ENCODE peak calls at places on chromosomes 13 and 19, in seven cellular contexts. One of them, this sample, is unnamed.

GRCh38 chr19:43455321-43456113 is 9.9 kb downstream of the LYPD3 start:
- DNase-seq in neuronal stem cell: no peak
- DNase-seq in AG04449: no peak
- DNase-seq in IMR-90: no peak
- DNase-seq in fibroblast of pulmonary artery: no peak
- DNase-seq in colonic mucosa: no peak
- DNase-seq in fibroblast of lung: no peak
- DNase-seq in this sample: no peak

GRCh38 chr19:55632463-55632834 is 8.1 kb upstream of the ZNF784 start:
- DNase-seq in neuronal stem cell: peak
- DNase-seq in AG04449: peak
- DNase-seq in IMR-90: peak
- DNase-seq in fibroblast of pulmonary artery: peak
- DNase-seq in colonic mucosa: peak
- DNase-seq in fibroblast of lung: peak
- DNase-seq in this sample: peak

GRCh38 chr13:36891752-36892151 is 28.3 kb downstream of the SMAD9 start:
- DNase-seq in neuronal stem cell: no peak
- DNase-seq in AG04449: peak
- DNase-seq in IMR-90: peak
- DNase-seq in fibroblast of pulmonary artery: peak
- DNase-seq in colonic mucosa: no peak
- DNase-seq in fibroblast of lung: peak
- DNase-seq in this sample: no peak

GRCh38 chr13:50285283-50285682 is 270.0 kb downstream of the KCNRG start:
- DNase-seq in neuronal stem cell: no peak
- DNase-seq in AG04449: no peak
- DNase-seq in IMR-90: no peak
- DNase-seq in fibroblast of pulmonary artery: no peak
- DNase-seq in colonic mucosa: no peak
- DNase-seq in fibroblast of lung: no peak
- DNase-seq in this sample: no peak

GRCh38 chr19:246551-246950 is 44.7 kb downstream of the PLPP2 start:
- DNase-seq in neuronal stem cell: no peak
- DNase-seq in AG04449: no peak
- DNase-seq in IMR-90: no peak
- DNase-seq in fibroblast of pulmonary artery: no peak
- DNase-seq in colonic mucosa: no peak
- DNase-seq in fibroblast of lung: no peak
- DNase-seq in this sample: no peak

GRCh38 chr13:35279500-35279899 is 197.0 kb downstream of the MAB21L1 start:
- DNase-seq in neuronal stem cell: no peak
- DNase-seq in AG04449: no peak
- DNase-seq in IMR-90: no peak
- DNase-seq in fibroblast of pulmonary artery: no peak
- DNase-seq in colonic mucosa: no peak
- DNase-seq in fibroblast of lung: no peak
- DNase-seq in this sample: no peak

GRCh38 chr13:113941571-113942191 is 32.2 kb downstream of the C13orf46 start:
- DNase-seq in neuronal stem cell: no peak
- DNase-seq in AG04449: no peak
- DNase-seq in IMR-90: no peak
- DNase-seq in fibroblast of pulmonary artery: no peak
- DNase-seq in colonic mucosa: no peak
- DNase-seq in fibroblast of lung: peak
- DNase-seq in this sample: no peak

GRCh38 chr13:112187527-112188297 is 120.8 kb downstream of the SOX1 start:
- DNase-seq in neuronal stem cell: no peak
- DNase-seq in AG04449: no peak
- DNase-seq in IMR-90: no peak
- DNase-seq in fibroblast of pulmonary artery: no peak
- DNase-seq in colonic mucosa: no peak
- DNase-seq in fibroblast of lung: no peak
- DNase-seq in this sample: no peak

GRCh38 chr13:49436890-49437289 is 7.0 kb downstream of the CAB39L start:
- DNase-seq in neuronal stem cell: no peak
- DNase-seq in AG04449: no peak
- DNase-seq in IMR-90: peak
- DNase-seq in fibroblast of pulmonary artery: peak
- DNase-seq in colonic mucosa: no peak
- DNase-seq in fibroblast of lung: peak
- DNase-seq in this sample: no peak

GRCh38 chr13:41905600-41906254 is 55.2 kb downstream of the VWA8 start:
- DNase-seq in neuronal stem cell: no peak
- DNase-seq in AG04449: no peak
- DNase-seq in IMR-90: peak
- DNase-seq in fibroblast of pulmonary artery: peak
- DNase-seq in colonic mucosa: no peak
- DNase-seq in fibroblast of lung: peak
- DNase-seq in this sample: no peak

GRCh38 chr13:56351041-56351440 is 789.7 kb upstream of the PRR20A start:
- DNase-seq in neuronal stem cell: no peak
- DNase-seq in AG04449: no peak
- DNase-seq in IMR-90: no peak
- DNase-seq in fibroblast of pulmonary artery: no peak
- DNase-seq in colonic mucosa: no peak
- DNase-seq in fibroblast of lung: no peak
- DNase-seq in this sample: no peak

GRCh38 chr13:45296259-45296658 is 44.7 kb downstream of the TPT1 start:
- DNase-seq in neuronal stem cell: no peak
- DNase-seq in AG04449: no peak
- DNase-seq in IMR-90: peak
- DNase-seq in fibroblast of pulmonary artery: peak
- DNase-seq in colonic mucosa: no peak
- DNase-seq in fibroblast of lung: no peak
- DNase-seq in this sample: no peak

GRCh38 chr19:44912854-44913253 is 1.6 kb upstream of the APOC1 start:
- DNase-seq in neuronal stem cell: no peak
- DNase-seq in AG04449: no peak
- DNase-seq in IMR-90: no peak
- DNase-seq in fibroblast of pulmonary artery: peak
- DNase-seq in colonic mucosa: no peak
- DNase-seq in fibroblast of lung: no peak
- DNase-seq in this sample: no peak

GRCh38 chr13:36293497-36293896 is 4.1 kb downstream of the CCDC169 start:
- DNase-seq in neuronal stem cell: no peak
- DNase-seq in AG04449: no peak
- DNase-seq in IMR-90: no peak
- DNase-seq in fibroblast of pulmonary artery: no peak
- DNase-seq in colonic mucosa: no peak
- DNase-seq in fibroblast of lung: no peak
- DNase-seq in this sample: no peak

GRCh38 chr19:36136975-36137686 is 2.7 kb upstream of the CAPNS1 start:
- DNase-seq in neuronal stem cell: no peak
- DNase-seq in AG04449: no peak
- DNase-seq in IMR-90: peak
- DNase-seq in fibroblast of pulmonary artery: peak
- DNase-seq in colonic mucosa: peak
- DNase-seq in fibroblast of lung: peak
- DNase-seq in this sample: no peak

GRCh38 chr13:99329477-99329876 is 22.3 kb upstream of the GPR183 start:
- DNase-seq in neuronal stem cell: no peak
- DNase-seq in AG04449: no peak
- DNase-seq in IMR-90: no peak
- DNase-seq in fibroblast of pulmonary artery: no peak
- DNase-seq in colonic mucosa: no peak
- DNase-seq in fibroblast of lung: no peak
- DNase-seq in this sample: no peak

GRCh38 chr13:99327761-99328160 is 20.6 kb upstream of the GPR183 start:
- DNase-seq in neuronal stem cell: no peak
- DNase-seq in AG04449: no peak
- DNase-seq in IMR-90: no peak
- DNase-seq in fibroblast of pulmonary artery: no peak
- DNase-seq in colonic mucosa: no peak
- DNase-seq in fibroblast of lung: no peak
- DNase-seq in this sample: no peak

GRCh38 chr13:99323488-99323887 is 16.3 kb upstream of the GPR183 start:
- DNase-seq in neuronal stem cell: no peak
- DNase-seq in AG04449: no peak
- DNase-seq in IMR-90: peak
- DNase-seq in fibroblast of pulmonary artery: no peak
- DNase-seq in colonic mucosa: no peak
- DNase-seq in fibroblast of lung: peak
- DNase-seq in this sample: no peak

GRCh38 chr13:99326012-99326411 is 18.8 kb upstream of the GPR183 start:
- DNase-seq in neuronal stem cell: no peak
- DNase-seq in AG04449: no peak
- DNase-seq in IMR-90: no peak
- DNase-seq in fibroblast of pulmonary artery: no peak
- DNase-seq in colonic mucosa: no peak
- DNase-seq in fibroblast of lung: no peak
- DNase-seq in this sample: no peak

GRCh38 chr13:99327133-99327532 is 19.9 kb upstream of the GPR183 start:
- DNase-seq in neuronal stem cell: no peak
- DNase-seq in AG04449: no peak
- DNase-seq in IMR-90: no peak
- DNase-seq in fibroblast of pulmonary artery: no peak
- DNase-seq in colonic mucosa: no peak
- DNase-seq in fibroblast of lung: no peak
- DNase-seq in this sample: no peak
- H3K4me3 ChIP-seq in neuronal stem cell: no peak
- H3K4me3 ChIP-seq in AG04449: no peak
- H3K4me3 ChIP-seq in IMR-90: no peak
- H3K4me3 ChIP-seq in fibroblast of pulmonary artery: no peak
- H3K4me3 ChIP-seq in colonic mucosa: no peak
- H3K4me3 ChIP-seq in fibroblast of lung: no peak
- H3K4me3 ChIP-seq in this sample: no peak

GRCh38 chr19:40089462-40089861 is 1.3 kb downstream of the ZNF780A start:
- DNase-seq in neuronal stem cell: no peak
- DNase-seq in AG04449: no peak
- DNase-seq in IMR-90: peak
- DNase-seq in fibroblast of pulmonary artery: peak
- DNase-seq in colonic mucosa: no peak
- DNase-seq in fibroblast of lung: peak
- DNase-seq in this sample: no peak
- H3K4me3 ChIP-seq in neuronal stem cell: peak
- H3K4me3 ChIP-seq in AG04449: peak
- H3K4me3 ChIP-seq in IMR-90: no peak
- H3K4me3 ChIP-seq in fibroblast of pulmonary artery: peak
- H3K4me3 ChIP-seq in colonic mucosa: peak
- H3K4me3 ChIP-seq in fibroblast of lung: peak
- H3K4me3 ChIP-seq in this sample: peak

GRCh38 chr19:16369306-16369663 is 44.7 kb downstream of the KLF2 start:
- DNase-seq in neuronal stem cell: no peak
- DNase-seq in AG04449: no peak
- DNase-seq in IMR-90: no peak
- DNase-seq in fibroblast of pulmonary artery: no peak
- DNase-seq in colonic mucosa: no peak
- DNase-seq in fibroblast of lung: no peak
- DNase-seq in this sample: no peak

GRCh38 chr19:16371540-16371986 is 46.9 kb downstream of the KLF2 start:
- DNase-seq in neuronal stem cell: no peak
- DNase-seq in AG04449: no peak
- DNase-seq in IMR-90: no peak
- DNase-seq in fibroblast of pulmonary artery: no peak
- DNase-seq in colonic mucosa: peak
- DNase-seq in fibroblast of lung: no peak
- DNase-seq in this sample: no peak

GRCh38 chr19:16370671-16371391 is 46.2 kb downstream of the KLF2 start:
- DNase-seq in neuronal stem cell: no peak
- DNase-seq in AG04449: no peak
- DNase-seq in IMR-90: no peak
- DNase-seq in fibroblast of pulmonary artery: no peak
- DNase-seq in colonic mucosa: no peak
- DNase-seq in fibroblast of lung: no peak
- DNase-seq in this sample: no peak

GRCh38 chr19:16368385-16369305 is 44.0 kb downstream of the KLF2 start:
- DNase-seq in neuronal stem cell: no peak
- DNase-seq in AG04449: no peak
- DNase-seq in IMR-90: no peak
- DNase-seq in fibroblast of pulmonary artery: no peak
- DNase-seq in colonic mucosa: no peak
- DNase-seq in fibroblast of lung: no peak
- DNase-seq in this sample: no peak

DNA sequence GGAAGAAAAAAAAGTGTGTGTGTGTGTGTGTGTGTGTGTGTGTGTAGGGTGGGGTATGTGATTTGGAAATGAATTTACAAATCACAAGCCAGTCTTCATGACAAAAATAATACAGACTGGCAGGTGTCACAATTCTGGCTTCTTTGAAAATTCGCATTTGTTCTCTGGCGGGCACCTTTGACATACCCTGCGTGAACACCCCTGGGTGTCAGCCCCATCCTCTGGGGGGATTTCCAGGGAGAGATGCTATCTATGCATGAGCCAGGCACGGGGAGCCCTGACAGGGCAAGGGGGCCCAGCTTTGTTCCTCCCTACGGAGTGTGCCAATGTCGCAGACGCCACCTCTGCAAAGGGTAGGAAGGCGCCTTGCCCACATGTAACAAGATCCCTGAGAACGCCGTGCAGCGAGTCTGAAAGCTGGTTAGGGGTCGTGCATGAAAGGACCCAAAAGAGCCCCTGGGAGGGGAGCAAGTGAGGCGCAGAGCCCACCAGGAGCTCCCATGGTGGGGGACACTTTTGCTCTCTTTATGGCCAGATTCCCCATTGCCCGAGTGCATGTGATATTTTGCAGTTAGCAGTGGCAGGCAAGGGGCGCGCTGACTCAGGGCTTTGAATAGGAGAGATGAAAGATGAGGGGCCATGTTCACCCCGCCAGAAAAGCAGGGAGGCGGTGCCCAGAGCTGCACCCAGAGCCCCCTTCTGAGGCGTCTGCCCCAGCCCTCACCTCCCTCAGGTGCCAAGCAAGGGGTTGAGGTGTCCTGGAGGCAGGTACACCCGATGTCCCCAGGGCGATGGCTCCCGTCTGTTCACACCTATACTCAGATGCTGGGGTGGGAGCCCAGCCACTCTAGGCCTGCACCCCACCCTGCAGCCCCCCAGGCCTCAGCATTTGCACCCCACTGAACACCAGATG is 45.3 kb downstream of the KLF2 start:
- DNase-seq in neuronal stem cell: no peak
- DNase-seq in AG04449: no peak
- DNase-seq in IMR-90: no peak
- DNase-seq in fibroblast of pulmonary artery: no peak
- DNase-seq in colonic mucosa: no peak
- DNase-seq in fibroblast of lung: no peak
- DNase-seq in this sample: no peak
- H3K4me3 ChIP-seq in neuronal stem cell: no peak
- H3K4me3 ChIP-seq in AG04449: no peak
- H3K4me3 ChIP-seq in IMR-90: no peak
- H3K4me3 ChIP-seq in fibroblast of pulmonary artery: no peak
- H3K4me3 ChIP-seq in colonic mucosa: no peak
- H3K4me3 ChIP-seq in fibroblast of lung: no peak
- H3K4me3 ChIP-seq in this sample: no peak

GRCh38 chr13:101795025-101795424 is 342.6 kb downstream of the ITGBL1 start:
- DNase-seq in neuronal stem cell: no peak
- DNase-seq in AG04449: no peak
- DNase-seq in IMR-90: no peak
- DNase-seq in fibroblast of pulmonary artery: no peak
- DNase-seq in colonic mucosa: no peak
- DNase-seq in fibroblast of lung: no peak
- DNase-seq in this sample: no peak
- H3K4me3 ChIP-seq in neuronal stem cell: no peak
- H3K4me3 ChIP-seq in AG04449: no peak
- H3K4me3 ChIP-seq in IMR-90: no peak
- H3K4me3 ChIP-seq in fibroblast of pulmonary artery: no peak
- H3K4me3 ChIP-seq in colonic mucosa: no peak
- H3K4me3 ChIP-seq in fibroblast of lung: no peak
- H3K4me3 ChIP-seq in this sample: no peak